ENCODE peak calls at places on chromosome 12, in five cellular contexts. E is adrenal gland; J is colonic mucosa; Q is thyroid gland; L is CD4-positive, alpha-beta memory T cell. D is an unnamed sample.

GRCh38 chr12:11745112-11745511 is 95.6 kb downstream of the ETV6 start:
- DNase-seq in Q (no peak), J (no peak), L (no peak), E (no peak), D (no peak)

GRCh38 chr12:47222592-47222959 is 142.8 kb upstream of the AMIGO2 start:
- DNase-seq in E (no peak), L (no peak), Q (no peak), J (no peak), D (no peak)

GRCh38 chr12:47889040-47889439 is 15.8 kb downstream of the VDR start:
- DNase-seq in E (no peak), Q (no peak), L (no peak), J (peak; percentile 15), D (no peak)

GRCh38 chr12:94284046-94284445 is 135.7 kb downstream of the PLXNC1 start:
- DNase-seq in J (no peak), L (no peak), Q (no peak), E (no peak), D (no peak)

GRCh38 chr12:86193931-86194330 is 62.3 kb downstream of the MGAT4C start:
- DNase-seq in E (no peak), Q (no peak), L (no peak), J (no peak), D (no peak)

GRCh38 chr12:24948816-24949722 is at the start of gene BCAT1:
- DNase-seq in E (peak; percentile 72), J (peak; percentile 44), L (no peak), Q (peak; percentile 64), D (no peak)

GRCh38 chr12:39490500-39491276 is 47.8 kb upstream of the KIF21A start:
- DNase-seq in E (no peak), J (no peak), L (no peak), Q (no peak), D (no peak)

GRCh38 chr12:102314821-102315220 is 117.2 kb upstream of the PMCH start:
- DNase-seq in J (no peak), Q (no peak), L (no peak), E (no peak), D (no peak)

GRCh38 chr12:53223391-53224267 is 8.4 kb downstream of the RARG start:
- DNase-seq in L (no peak), Q (no peak), J (no peak), E (peak; percentile 27), D (no peak)

GRCh38 chr12:55330446-55330845 is at the start of gene OR6C3:
- DNase-seq in E (no peak), J (no peak), L (no peak), Q (no peak), D (no peak)

GRCh38 chr12:52741378-52742195 is 35.6 kb downstream of the KRT76 start:
- DNase-seq in E (peak; percentile 51), L (peak; percentile 38), Q (peak; percentile 50), J (peak; percentile 69), D (peak; percentile 83)

GRCh38 chr12:114799574-114800487 is 115.9 kb upstream of the TBX3 start:
- DNase-seq in L (no peak), E (peak; percentile 98), Q (no peak), J (peak; percentile 22), D (no peak)

GRCh38 chr12:42761601-42762350 is 172.2 kb upstream of the PRICKLE1 start:
- DNase-seq in Q (no peak), J (no peak), E (no peak), L (no peak), D (no peak)

GRCh38 chr12:51265024-51265423 is 5.2 kb downstream of the SMAGP start:
- DNase-seq in J (no peak), E (no peak), L (peak; percentile 47), Q (no peak), D (no peak)

GRCh38 chr12:54201001-54201794 is 12.4 kb upstream of the SMUG1 start:
- DNase-seq in J (peak; percentile 53), L (peak; percentile 60), Q (peak; percentile 51), E (peak; percentile 70), D (no peak)

GRCh38 chr12:27554421-27555186 is 30.6 kb downstream of the PPFIBP1 start:
- DNase-seq in J (no peak), E (peak; percentile 63), Q (peak; percentile 34), L (no peak), D (no peak)
- H3K4me1 ChIP-seq in J (peaks cover 5% of the 10 kb centered on the region), E (peaks cover 49% of the 10 kb centered on the region), Q (peaks cover 50% of the 10 kb centered on the region), L (no peaks in the 10 kb centered on the region), D (peaks cover 4% of the 10 kb centered on the region)

GRCh38 chr12:15966426-15966825 is 55.3 kb downstream of the DERA start:
- DNase-seq in J (no peak), E (no peak), Q (no peak), L (no peak), D (no peak)
- H3K27me3 ChIP-seq in J (no peaks in the 10 kb centered on the region), E (no peaks in the 10 kb centered on the region), Q (no peaks in the 10 kb centered on the region), L (no peaks in the 10 kb centered on the region), D (no peaks in the 10 kb centered on the region)

DNA sequence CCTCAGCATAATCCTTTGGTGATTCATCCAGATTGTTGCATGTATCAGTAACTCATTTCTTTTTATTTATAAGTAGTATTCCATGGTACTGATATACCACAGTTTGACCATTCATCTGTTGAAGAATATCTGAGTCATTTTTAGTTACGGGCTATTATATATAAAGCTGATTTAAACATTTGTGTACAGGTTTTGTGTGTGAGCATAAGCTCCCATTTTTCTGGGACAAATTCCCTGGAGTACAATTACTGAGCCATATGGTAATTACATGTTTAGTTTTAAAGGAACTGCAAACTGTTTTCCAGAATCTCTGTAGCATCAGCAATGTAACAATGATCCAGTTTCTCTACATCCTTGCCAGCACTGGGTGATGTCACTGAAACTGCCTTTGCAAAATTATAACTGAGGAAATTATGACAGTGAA is 236.2 kb upstream of the KRR1 start:
- DNase-seq in J (no peak), E (no peak), L (no peak), Q (no peak), D (no peak)
- H3K4me1 ChIP-seq in J (no peaks in the 10 kb centered on the region), E (no peaks in the 10 kb centered on the region), L (no peaks in the 10 kb centered on the region), Q (peaks cover 22% of the 10 kb centered on the region), D (no peaks in the 10 kb centered on the region)

GRCh38 chr12:92400006-92400405 is 254.4 kb upstream of the BTG1 start:
- DNase-seq in L (no peak), J (no peak), E (no peak), Q (no peak), D (no peak)
- H3K27me3 ChIP-seq in L (no peaks in the 10 kb centered on the region), J (no peaks in the 10 kb centered on the region), E (no peaks in the 10 kb centered on the region), Q (no peaks in the 10 kb centered on the region), D (no peaks in the 10 kb centered on the region)